ENCODE peak calls at places on chromosomes 2 and 18, in nine cellular contexts. F is cardiac muscle cell; H is dorsolateral prefrontal cortex; Z is K562; I is CD4-positive, alpha-beta T cell; T is heart right ventricle; O is kidney; E is foreskin keratinocyte; M is heart left ventricle. N is an unnamed sample.

GRCh38 chr2:162938387-162938786 is 99.8 kb upstream of the KCNH7 start:
- DNase-seq in O (peak), E (no peak), H (no peak), M (no peak), T (no peak), F (no peak), I (no peak), Z (no peak), N (peak)

GRCh38 chr18:69787825-69788547 is 159.7 kb downstream of the CD226 start:
- DNase-seq in M (no peak), F (peak), H (no peak), I (no peak), O (no peak), E (peak), T (no peak), Z (no peak), N (peak)

GRCh38 chr18:56889621-56890020 is 238.5 kb downstream of the WDR7 start:
- DNase-seq in F (no peak), T (no peak), Z (no peak), M (no peak), I (no peak), H (no peak), O (no peak), E (no peak), N (no peak)

GRCh38 chr2:138234265-138234664 is 267.3 kb upstream of the SPOPL start:
- DNase-seq in O (no peak), F (no peak), I (no peak), T (no peak), H (no peak), M (no peak), E (no peak), Z (no peak), N (no peak)

GRCh38 chr2:100425573-100426383 is 8.3 kb upstream of the CHST10 start:
- DNase-seq in F (no peak), T (no peak), H (peak), Z (no peak), M (no peak), E (no peak), O (no peak), I (no peak), N (no peak)

GRCh38 chr2:240820607-240821428 is 799 bp upstream of the KIF1A start:
- DNase-seq in F (no peak), E (no peak), T (no peak), I (no peak), H (peak), Z (no peak), O (no peak), M (no peak), N (peak)

GRCh38 chr18:551404-552061 is 28.6 kb upstream of the CETN1 start:
- DNase-seq in E (no peak), M (no peak), Z (no peak), T (no peak), O (no peak), F (no peak), H (no peak), I (no peak), N (no peak)

GRCh38 chr2:199465988-199466703 is 8.4 kb upstream of the SATB2 start:
- DNase-seq in I (no peak), O (no peak), E (no peak), F (no peak), Z (no peak), M (no peak), H (no peak), T (no peak), N (peak)

GRCh38 chr2:194867328-194867727 is 789.7 kb upstream of the SLC39A10 start:
- DNase-seq in Z (no peak), H (no peak), M (no peak), I (no peak), T (no peak), E (peak), O (no peak), F (peak), N (peak)
- TF ChIP-seq CTCF in Z (no peak), H (peak), M (no peak), I (peak), T (peak), E (peak), O (no peak), F (peak), N (peak)

GRCh38 chr2:136134126-136134525 is 16.2 kb upstream of the CXCR4 start:
- DNase-seq in O (no peak), H (no peak), M (no peak), E (no peak), I (no peak), Z (no peak), F (no peak), T (no peak), N (no peak)

GRCh38 chr2:136135924-136136906 is 18.3 kb upstream of the CXCR4 start:
- DNase-seq in O (no peak), I (peak), E (no peak), M (no peak), H (no peak), Z (no peak), T (no peak), F (peak), N (no peak)

GRCh38 chr2:136136921-136137320 is 19.0 kb upstream of the CXCR4 start:
- DNase-seq in M (no peak), Z (no peak), I (no peak), H (no peak), F (no peak), O (no peak), E (no peak), T (no peak), N (no peak)

GRCh38 chr2:136132840-136133570 is 15.1 kb upstream of the CXCR4 start:
- DNase-seq in H (no peak), T (no peak), M (no peak), I (no peak), E (no peak), O (no peak), F (no peak), Z (no peak), N (no peak)

GRCh38 chr2:136135462-136135861 is 17.5 kb upstream of the CXCR4 start:
- DNase-seq in I (no peak), O (no peak), M (no peak), E (no peak), T (no peak), F (no peak), Z (no peak), H (no peak), N (no peak)
- H3K27ac ChIP-seq in I (peak), O (no peak), M (no peak), E (no peak), T (peak), F (no peak), Z (no peak), H (no peak), N (no peak)

GRCh38 chr2:217086038-217086522 is 226.2 kb upstream of the TNP1 start:
- DNase-seq in Z (no peak), H (no peak), O (no peak), M (no peak), I (no peak), E (no peak), F (peak), T (no peak), N (no peak)

GRCh38 chr2:217090024-217090473 is 230.2 kb upstream of the TNP1 start:
- DNase-seq in F (peak), O (no peak), H (no peak), I (no peak), M (no peak), E (no peak), T (no peak), Z (peak), N (no peak)

GRCh38 chr2:217091531-217091930 is 231.7 kb upstream of the TNP1 start:
- DNase-seq in Z (no peak), H (no peak), F (no peak), I (no peak), O (no peak), T (no peak), M (no peak), E (no peak), N (no peak)

GRCh38 chr2:217090884-217091283 is 231.0 kb upstream of the TNP1 start:
- DNase-seq in F (no peak), Z (no peak), O (no peak), E (no peak), M (no peak), I (no peak), T (no peak), H (no peak), N (no peak)

GRCh38 chr2:217085543-217085942 is 225.7 kb upstream of the TNP1 start:
- DNase-seq in I (no peak), T (no peak), E (no peak), M (no peak), O (no peak), Z (no peak), H (no peak), F (no peak), N (no peak)
- TF ChIP-seq CTCF in I (no peak), T (no peak), E (peak), M (no peak), O (no peak), Z (peak), H (no peak), F (no peak), N (peak)

GRCh38 chr2:230658877-230659652 is 53.6 kb upstream of the CAB39 start:
- DNase-seq in I (no peak), O (no peak), T (no peak), F (no peak), M (no peak), E (no peak), Z (peak), H (no peak), N (no peak)

GRCh38 chr2:230657906-230658305 is 54.7 kb upstream of the CAB39 start:
- DNase-seq in F (no peak), H (no peak), T (no peak), I (no peak), E (no peak), O (no peak), M (no peak), Z (no peak), N (no peak)

GRCh38 chr2:230658577-230658876 is 54.1 kb upstream of the CAB39 start:
- DNase-seq in T (no peak), Z (no peak), M (no peak), F (no peak), H (no peak), O (no peak), I (no peak), E (no peak), N (no peak)

GRCh38 chr2:230661072-230661957 is 51.3 kb upstream of the CAB39 start:
- DNase-seq in Z (no peak), M (no peak), T (no peak), H (no peak), F (no peak), O (no peak), E (no peak), I (no peak), N (no peak)

DNA sequence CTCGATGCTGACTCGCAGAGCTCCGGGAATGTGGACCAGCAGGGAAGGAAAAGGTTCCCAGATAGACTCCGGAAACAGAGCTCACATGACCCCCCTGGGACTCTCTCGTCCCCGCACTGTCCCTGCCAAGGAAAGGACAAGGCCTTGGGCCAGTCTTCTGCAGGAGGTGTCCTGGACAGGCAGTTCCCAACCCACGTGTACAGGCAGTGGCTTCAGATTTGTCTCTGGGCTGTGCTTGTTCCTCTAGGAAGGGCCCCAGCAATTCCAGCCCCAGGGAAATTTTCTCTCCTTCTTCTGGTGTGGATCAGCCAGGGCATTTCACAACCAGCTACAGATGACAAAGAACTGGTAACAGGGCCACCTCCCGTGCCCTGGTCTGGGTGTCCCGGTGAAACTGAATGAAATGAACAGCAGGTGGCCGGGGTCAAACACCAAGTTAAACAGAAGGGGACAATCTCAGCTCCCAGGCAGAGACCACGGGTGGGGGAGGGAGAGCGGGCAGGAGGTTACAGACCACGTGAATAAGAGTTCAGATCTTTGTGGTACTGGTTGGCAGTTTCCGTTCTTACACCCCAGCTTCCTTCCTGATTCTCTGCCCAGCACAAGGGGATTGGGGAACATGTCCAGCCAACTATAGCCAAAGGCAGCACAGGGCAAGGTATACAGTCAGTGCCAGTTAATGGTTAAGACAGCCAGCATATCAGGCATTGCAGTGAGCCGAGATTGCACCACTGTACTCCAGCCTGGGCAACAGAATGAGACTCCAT is 52.2 kb upstream of the CAB39 start:
- DNase-seq in O (no peak), T (peak), F (no peak), Z (peak), M (peak), H (peak), E (no peak), I (peak), N (no peak)
- H3K27ac ChIP-seq in O (no peak), T (peak), F (no peak), Z (peak), M (peak), H (no peak), E (no peak), I (peak), N (no peak)

DNA sequence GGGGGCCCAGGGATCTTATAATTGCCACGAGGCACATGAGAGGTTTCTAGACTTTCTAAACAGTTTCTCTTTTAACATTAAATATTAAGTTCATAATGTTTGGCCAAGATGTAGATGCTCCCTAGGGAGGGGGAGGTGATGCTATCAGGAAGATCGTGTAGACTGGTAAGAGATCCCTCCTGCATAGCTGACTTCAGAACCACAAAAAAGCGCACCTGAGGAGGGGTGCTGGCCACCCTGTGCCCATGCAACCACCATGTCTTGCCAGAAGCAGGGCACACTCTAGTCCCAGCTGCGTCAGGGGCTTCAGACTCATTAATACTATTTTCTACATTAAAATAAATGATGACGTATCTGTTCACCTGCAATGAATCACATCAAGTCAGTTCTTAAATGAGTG is 103.4 kb upstream of the SLC35G4 start:
- DNase-seq in M (no peak), E (no peak), O (no peak), F (no peak), H (no peak), T (no peak), I (no peak), Z (no peak), N (no peak)
- TF ChIP-seq CTCF in M (no peak), E (no peak), O (no peak), F (no peak), H (no peak), T (no peak), I (no peak), Z (no peak), N (no peak)

GRCh38 chr2:26784570-26785234 is 1.2 kb upstream of the CENPA start:
- DNase-seq in Z (no peak), T (no peak), O (no peak), E (peak), H (no peak), M (no peak), F (no peak), I (no peak), N (no peak)
- H3K27ac ChIP-seq in Z (peak), T (no peak), O (no peak), E (no peak), H (no peak), M (no peak), F (no peak), I (no peak), N (no peak)

GRCh38 chr2:46615555-46616487 is 136.5 kb downstream of the TMEM247 start:
- DNase-seq in M (no peak), E (no peak), T (no peak), H (no peak), I (peak), Z (no peak), O (no peak), F (peak), N (peak)
- TF ChIP-seq CTCF in M (peak), E (peak), T (peak), H (peak), I (peak), Z (peak), O (peak), F (peak), N (peak)

GRCh38 chr2:40095003-40095402 is 315.9 kb upstream of the THUMPD2 start:
- DNase-seq in M (no peak), I (no peak), T (no peak), E (peak), O (no peak), Z (no peak), F (peak), H (no peak), N (no peak)
- H3K27ac ChIP-seq in M (peak), I (no peak), T (no peak), E (no peak), O (no peak), Z (no peak), F (no peak), H (no peak), N (no peak)

DNA sequence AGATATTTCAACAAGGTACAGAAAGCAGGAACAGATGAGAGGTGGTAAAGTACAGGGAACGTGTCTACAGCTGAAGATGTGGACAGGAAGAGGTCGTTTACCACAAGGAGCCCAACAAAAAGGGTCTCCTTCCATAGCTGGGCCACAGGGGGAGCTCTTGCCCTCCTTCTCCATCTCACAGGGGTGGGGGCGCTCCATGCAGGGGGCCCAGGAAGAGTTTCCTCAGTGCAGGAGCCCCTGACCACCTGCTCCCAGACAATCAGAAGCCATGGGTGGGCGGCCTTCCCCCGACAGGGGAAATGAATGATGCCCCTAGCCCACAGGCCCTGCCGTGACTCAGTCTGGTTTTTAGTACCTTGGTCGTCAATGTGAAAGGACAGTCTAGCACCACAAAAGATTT is 163.6 kb upstream of the ZNF516 start:
- DNase-seq in F (no peak), M (no peak), O (no peak), I (no peak), Z (peak), E (no peak), T (no peak), H (no peak), N (peak)
- TF ChIP-seq CTCF in F (peak), M (no peak), O (no peak), I (no peak), Z (peak), E (peak), T (peak), H (no peak), N (peak)